ENCODE peak calls at places on chromosomes 2 and 18, in eight cellular contexts. One of them, this sample, is unnamed.

GRCh38 chr2:136322436-136322835 is 204.5 kb upstream of the CXCR4 start:
- DNase-seq in K562: no peak
- DNase-seq in spleen: no peak
- DNase-seq in transverse colon: no peak
- DNase-seq in sigmoid colon: no peak
- DNase-seq in IMR-90: no peak
- DNase-seq in Peyer's patch: no peak
- DNase-seq in ovary: no peak
- DNase-seq in this sample: no peak

GRCh38 chr2:174794851-174795374 is 30.6 kb upstream of the CHRNA1 start:
- DNase-seq in ovary: no peak
- DNase-seq in K562: no peak
- DNase-seq in transverse colon: no peak
- DNase-seq in Peyer's patch: no peak
- DNase-seq in sigmoid colon: no peak
- DNase-seq in IMR-90: peak
- DNase-seq in spleen: no peak
- DNase-seq in this sample: no peak

GRCh38 chr18:73848656-73849055 is 299.0 kb downstream of the FBXO15 start:
- DNase-seq in sigmoid colon: no peak
- DNase-seq in K562: no peak
- DNase-seq in Peyer's patch: no peak
- DNase-seq in ovary: no peak
- DNase-seq in transverse colon: no peak
- DNase-seq in IMR-90: peak
- DNase-seq in spleen: no peak
- DNase-seq in this sample: no peak

GRCh38 chr18:6044319-6044718 is 149.0 kb upstream of the TMEM200C start:
- DNase-seq in transverse colon: no peak
- DNase-seq in sigmoid colon: no peak
- DNase-seq in K562: no peak
- DNase-seq in IMR-90: no peak
- DNase-seq in ovary: no peak
- DNase-seq in spleen: no peak
- DNase-seq in Peyer's patch: no peak
- DNase-seq in this sample: no peak

GRCh38 chr2:1546023-1546591 is 132.8 kb downstream of the TPO start:
- DNase-seq in ovary: peak
- DNase-seq in sigmoid colon: no peak
- DNase-seq in spleen: no peak
- DNase-seq in IMR-90: peak
- DNase-seq in transverse colon: peak
- DNase-seq in Peyer's patch: no peak
- DNase-seq in K562: peak
- DNase-seq in this sample: no peak

GRCh38 chr2:175057078-175057685 is 52.0 kb upstream of the CHN1 start:
- DNase-seq in ovary: no peak
- DNase-seq in Peyer's patch: no peak
- DNase-seq in spleen: no peak
- DNase-seq in transverse colon: no peak
- DNase-seq in IMR-90: no peak
- DNase-seq in K562: no peak
- DNase-seq in sigmoid colon: no peak
- DNase-seq in this sample: no peak

GRCh38 chr2:128319457-128319772 is 747 bp upstream of the HS6ST1 start:
- DNase-seq in transverse colon: no peak
- DNase-seq in IMR-90: no peak
- DNase-seq in K562: no peak
- DNase-seq in ovary: no peak
- DNase-seq in sigmoid colon: no peak
- DNase-seq in spleen: no peak
- DNase-seq in Peyer's patch: no peak
- DNase-seq in this sample: no peak

GRCh38 chr18:78683191-78684010 is 296.2 kb upstream of the SALL3 start:
- DNase-seq in transverse colon: no peak
- DNase-seq in K562: no peak
- DNase-seq in Peyer's patch: no peak
- DNase-seq in spleen: no peak
- DNase-seq in IMR-90: no peak
- DNase-seq in sigmoid colon: peak
- DNase-seq in ovary: no peak
- DNase-seq in this sample: no peak

GRCh38 chr2:74836675-74837401 is 2.9 kb downstream of the HK2 start:
- DNase-seq in transverse colon: no peak
- DNase-seq in spleen: no peak
- DNase-seq in IMR-90: no peak
- DNase-seq in Peyer's patch: no peak
- DNase-seq in sigmoid colon: no peak
- DNase-seq in K562: no peak
- DNase-seq in ovary: no peak
- DNase-seq in this sample: no peak

GRCh38 chr2:74833418-74834233 is at the start of gene HK2:
- DNase-seq in sigmoid colon: peak
- DNase-seq in K562: peak
- DNase-seq in ovary: peak
- DNase-seq in transverse colon: peak
- DNase-seq in spleen: peak
- DNase-seq in IMR-90: peak
- DNase-seq in Peyer's patch: peak
- DNase-seq in this sample: no peak

GRCh38 chr2:74831693-74832530 is 2.0 kb upstream of the HK2 start:
- DNase-seq in ovary: no peak
- DNase-seq in spleen: no peak
- DNase-seq in transverse colon: no peak
- DNase-seq in IMR-90: peak
- DNase-seq in sigmoid colon: no peak
- DNase-seq in Peyer's patch: no peak
- DNase-seq in K562: peak
- DNase-seq in this sample: no peak

GRCh38 chr2:74835831-74836674 is 2.1 kb downstream of the HK2 start:
- DNase-seq in K562: peak
- DNase-seq in IMR-90: peak
- DNase-seq in Peyer's patch: no peak
- DNase-seq in spleen: no peak
- DNase-seq in sigmoid colon: no peak
- DNase-seq in transverse colon: no peak
- DNase-seq in ovary: no peak
- DNase-seq in this sample: no peak

DNA sequence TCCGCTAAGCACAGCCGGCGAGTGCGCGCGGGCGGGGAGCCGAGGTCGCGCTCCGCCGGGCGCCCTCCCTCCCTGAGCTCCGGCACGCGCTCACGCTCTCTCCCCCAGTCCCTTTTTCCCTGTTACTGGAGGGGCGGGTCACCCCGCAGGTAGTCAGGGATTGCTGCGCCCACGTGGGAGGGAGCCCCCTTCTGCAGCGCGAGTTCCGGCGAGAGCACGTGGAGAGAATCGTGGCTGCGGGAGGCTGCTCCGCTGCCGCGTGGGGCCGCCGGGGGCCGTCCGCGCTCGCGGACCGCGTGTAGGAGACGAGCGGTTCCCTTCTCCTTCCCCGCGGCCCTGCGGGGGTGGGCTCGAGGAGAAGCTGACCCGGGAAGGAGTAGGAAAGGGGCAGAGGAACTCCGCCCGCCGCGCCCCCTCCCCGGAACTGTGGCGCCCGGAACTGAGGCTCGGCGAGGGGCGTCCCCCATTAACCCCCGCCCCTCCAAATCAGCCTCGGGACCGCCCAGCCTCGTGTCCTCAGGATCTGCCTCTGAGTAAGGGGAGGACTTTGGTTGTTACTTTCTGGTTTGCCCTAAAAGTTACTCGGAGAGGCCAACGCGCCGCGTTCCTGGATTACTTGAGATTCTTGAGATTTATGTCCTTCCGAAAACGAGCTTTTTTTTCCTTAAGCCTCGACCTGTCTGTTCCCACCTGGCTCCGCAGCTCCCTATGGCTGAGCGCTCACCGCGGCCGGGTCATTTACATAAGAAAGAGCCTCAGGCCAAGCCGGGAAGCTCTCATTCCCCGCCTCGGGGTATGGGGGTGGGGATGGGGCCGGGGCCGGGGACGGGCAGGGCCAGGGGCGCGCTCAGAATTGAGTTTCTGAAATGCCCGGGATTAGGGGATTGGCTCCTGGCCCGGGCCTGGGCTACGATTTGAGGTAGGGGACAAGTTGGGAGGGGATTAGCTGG is 1.2 kb downstream of the HK2 start:
- DNase-seq in IMR-90: peak
- DNase-seq in sigmoid colon: no peak
- DNase-seq in transverse colon: peak
- DNase-seq in spleen: peak
- DNase-seq in K562: peak
- DNase-seq in ovary: peak
- DNase-seq in Peyer's patch: peak
- DNase-seq in this sample: no peak
- TF ChIP-seq POLR2A in IMR-90: peak
- TF ChIP-seq POLR2A in sigmoid colon: no peak
- TF ChIP-seq POLR2A in transverse colon: peak
- TF ChIP-seq POLR2A in spleen: no peak
- TF ChIP-seq POLR2A in K562: peak
- TF ChIP-seq POLR2A in ovary: no peak
- TF ChIP-seq POLR2A in Peyer's patch: no peak
- TF ChIP-seq POLR2A in this sample: no peak

DNA sequence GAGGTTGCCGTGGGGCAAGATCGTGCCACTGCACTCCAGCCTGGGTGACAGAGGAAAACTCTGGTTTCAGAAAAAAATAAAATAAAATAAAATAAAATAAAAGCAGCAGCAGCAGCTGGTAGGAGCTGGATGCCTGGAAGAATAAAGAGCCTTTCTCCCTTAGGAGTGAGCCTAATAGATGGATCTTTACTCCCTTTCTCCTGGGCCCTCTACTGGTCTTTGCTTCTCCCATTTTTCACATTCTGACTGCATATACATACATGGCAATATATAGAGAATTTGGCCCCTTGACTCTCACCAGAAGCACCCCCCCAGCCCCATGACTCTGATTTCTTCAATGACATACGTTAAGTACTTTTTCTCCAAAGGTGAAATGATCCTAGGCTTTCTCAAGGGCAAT is 9.8 kb upstream of the MALT1 start:
- DNase-seq in K562: no peak
- DNase-seq in sigmoid colon: no peak
- DNase-seq in transverse colon: no peak
- DNase-seq in Peyer's patch: no peak
- DNase-seq in IMR-90: peak
- DNase-seq in spleen: no peak
- DNase-seq in ovary: no peak
- DNase-seq in this sample: no peak
- TF ChIP-seq CTCF in K562: no peak
- TF ChIP-seq CTCF in sigmoid colon: no peak
- TF ChIP-seq CTCF in transverse colon: no peak
- TF ChIP-seq CTCF in Peyer's patch: peak
- TF ChIP-seq CTCF in IMR-90: peak
- TF ChIP-seq CTCF in spleen: no peak
- TF ChIP-seq CTCF in ovary: no peak
- TF ChIP-seq CTCF in this sample: no peak

GRCh38 chr2:190062617-190063016 is at the start of gene MSTN:
- DNase-seq in spleen: no peak
- DNase-seq in ovary: no peak
- DNase-seq in transverse colon: no peak
- DNase-seq in sigmoid colon: no peak
- DNase-seq in IMR-90: no peak
- DNase-seq in Peyer's patch: no peak
- DNase-seq in K562: no peak
- DNase-seq in this sample: no peak

GRCh38 chr2:190062053-190062452 is 476 bp downstream of the MSTN start:
- DNase-seq in sigmoid colon: no peak
- DNase-seq in IMR-90: no peak
- DNase-seq in transverse colon: no peak
- DNase-seq in K562: no peak
- DNase-seq in spleen: no peak
- DNase-seq in Peyer's patch: no peak
- DNase-seq in ovary: no peak
- DNase-seq in this sample: no peak

GRCh38 chr2:190060626-190061025 is 1.9 kb downstream of the MSTN start:
- DNase-seq in ovary: no peak
- DNase-seq in sigmoid colon: no peak
- DNase-seq in Peyer's patch: no peak
- DNase-seq in spleen: no peak
- DNase-seq in K562: no peak
- DNase-seq in IMR-90: no peak
- DNase-seq in transverse colon: no peak
- DNase-seq in this sample: no peak

GRCh38 chr2:190065839-190066238 is 3.3 kb upstream of the MSTN start:
- DNase-seq in transverse colon: no peak
- DNase-seq in IMR-90: peak
- DNase-seq in sigmoid colon: no peak
- DNase-seq in ovary: no peak
- DNase-seq in K562: no peak
- DNase-seq in Peyer's patch: no peak
- DNase-seq in spleen: no peak
- DNase-seq in this sample: no peak

DNA sequence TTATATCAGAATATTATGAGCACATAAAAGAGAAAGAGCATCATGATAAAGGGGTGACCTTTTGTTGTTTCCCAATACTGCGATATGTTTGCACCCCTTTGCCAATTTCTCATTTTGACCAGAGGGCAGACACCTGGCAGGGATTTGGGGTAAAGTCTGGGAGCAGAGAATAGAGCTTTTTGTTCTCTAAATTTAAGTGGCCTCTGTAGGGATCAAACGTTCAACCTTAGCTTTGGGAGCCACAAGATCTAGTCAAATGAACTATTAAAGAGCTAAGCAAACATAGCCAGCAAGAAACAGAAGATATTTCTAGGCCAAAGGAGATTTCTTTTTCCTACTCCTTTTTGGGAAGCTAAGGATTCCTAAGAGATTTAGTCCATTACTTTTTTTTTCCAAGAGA is 1.1 kb upstream of the MSTN start:
- DNase-seq in K562: no peak
- DNase-seq in IMR-90: no peak
- DNase-seq in spleen: no peak
- DNase-seq in sigmoid colon: no peak
- DNase-seq in Peyer's patch: no peak
- DNase-seq in ovary: no peak
- DNase-seq in transverse colon: no peak
- DNase-seq in this sample: no peak
- TF ChIP-seq POLR2A in K562: no peak
- TF ChIP-seq POLR2A in IMR-90: no peak
- TF ChIP-seq POLR2A in spleen: no peak
- TF ChIP-seq POLR2A in sigmoid colon: no peak
- TF ChIP-seq POLR2A in Peyer's patch: no peak
- TF ChIP-seq POLR2A in ovary: no peak
- TF ChIP-seq POLR2A in transverse colon: no peak
- TF ChIP-seq POLR2A in this sample: no peak

GRCh38 chr18:44823782-44824181 is 143.1 kb downstream of the SETBP1 start:
- DNase-seq in K562: no peak
- DNase-seq in spleen: no peak
- DNase-seq in sigmoid colon: no peak
- DNase-seq in transverse colon: no peak
- DNase-seq in Peyer's patch: no peak
- DNase-seq in IMR-90: peak
- DNase-seq in ovary: peak
- DNase-seq in this sample: no peak

GRCh38 chr18:44823286-44823685 is 142.6 kb downstream of the SETBP1 start:
- DNase-seq in sigmoid colon: no peak
- DNase-seq in IMR-90: no peak
- DNase-seq in spleen: no peak
- DNase-seq in Peyer's patch: no peak
- DNase-seq in ovary: no peak
- DNase-seq in transverse colon: no peak
- DNase-seq in K562: no peak
- DNase-seq in this sample: no peak

GRCh38 chr18:44821924-44822323 is 141.2 kb downstream of the SETBP1 start:
- DNase-seq in K562: no peak
- DNase-seq in sigmoid colon: no peak
- DNase-seq in IMR-90: no peak
- DNase-seq in spleen: no peak
- DNase-seq in Peyer's patch: no peak
- DNase-seq in ovary: no peak
- DNase-seq in transverse colon: no peak
- DNase-seq in this sample: no peak

GRCh38 chr18:44826418-44827259 is 146.0 kb downstream of the SETBP1 start:
- DNase-seq in ovary: peak
- DNase-seq in IMR-90: peak
- DNase-seq in spleen: no peak
- DNase-seq in sigmoid colon: peak
- DNase-seq in transverse colon: peak
- DNase-seq in K562: no peak
- DNase-seq in Peyer's patch: no peak
- DNase-seq in this sample: no peak

GRCh38 chr18:44824884-44825283 is 144.2 kb downstream of the SETBP1 start:
- DNase-seq in sigmoid colon: no peak
- DNase-seq in IMR-90: no peak
- DNase-seq in ovary: no peak
- DNase-seq in spleen: no peak
- DNase-seq in Peyer's patch: no peak
- DNase-seq in K562: no peak
- DNase-seq in transverse colon: no peak
- DNase-seq in this sample: no peak
- TF ChIP-seq CTCF in sigmoid colon: no peak
- TF ChIP-seq CTCF in IMR-90: no peak
- TF ChIP-seq CTCF in ovary: no peak
- TF ChIP-seq CTCF in spleen: no peak
- TF ChIP-seq CTCF in Peyer's patch: no peak
- TF ChIP-seq CTCF in K562: no peak
- TF ChIP-seq CTCF in transverse colon: no peak
- TF ChIP-seq CTCF in this sample: no peak

This sample was measured in esophagus squamous epithelium.